ENCODE peak calls at places on chromosomes 5 and 9, in four cellular contexts. E is DND-41, L is endodermal cell, P is tibial artery. Z is an unnamed sample.

GRCh38 chr9:92664394-92665152 is 5.4 kb downstream of the IPPK start:
- DNase-seq in E (no peak), L (peak; percentile 62), P (no peak), Z (no peak)

GRCh38 chr5:169667896-169668674 is 31.0 kb downstream of the DOCK2 start:
- DNase-seq in E (no peak), L (no peak), P (no peak), Z (no peak)

GRCh38 chr9:81791076-81791475 is 101.7 kb upstream of the TLE1 start:
- DNase-seq in E (no peak), L (no peak), P (no peak), Z (no peak)

GRCh38 chr5:172688735-172689572 is 47.9 kb downstream of the NEURL1B start:
- DNase-seq in E (peak; percentile 79), L (no peak), P (peak; percentile 80), Z (no peak)

GRCh38 chr5:119630752-119631440 is 1.5 kb downstream of the FAM170A start:
- DNase-seq in E (no peak), L (no peak), P (no peak), Z (no peak)

GRCh38 chr9:22010881-22011625 is 1.9 kb upstream of the CDKN2B start:
- DNase-seq in E (peak; percentile 51), L (peak; percentile 89), P (no peak), Z (no peak)

GRCh38 chr5:89850516-89850865 is 559.1 kb downstream of the CETN3 start:
- DNase-seq in E (no peak), L (no peak), P (no peak), Z (no peak)

GRCh38 chr9:116337015-116337414 is 183.4 kb downstream of the PAPPA start:
- DNase-seq in E (no peak), L (peak; percentile 81), P (no peak), Z (no peak)

GRCh38 chr5:94544031-94544650 is 74.3 kb downstream of the KIAA0825 start:
- DNase-seq in E (no peak), L (no peak), P (no peak), Z (no peak)

GRCh38 chr9:13013976-13014375 is 239.2 kb downstream of the LURAP1L start:
- DNase-seq in E (no peak), L (no peak), P (no peak), Z (no peak)

GRCh38 chr9:137975936-137976565 is 98.5 kb downstream of the CACNA1B start:
- DNase-seq in E (no peak), L (no peak), P (peak; percentile 45), Z (no peak)

GRCh38 chr9:115200711-115201505 is 83.0 kb upstream of the TNC start:
- DNase-seq in E (no peak), L (no peak), P (no peak), Z (no peak)

GRCh38 chr9:6667080-6667479 is 21.6 kb upstream of the GLDC start:
- DNase-seq in E (no peak), L (no peak), P (no peak), Z (no peak)

GRCh38 chr5:180832638-180833068 is 28.4 kb downstream of the ZFP62 start:
- DNase-seq in E (peak; percentile 29), L (no peak), P (no peak), Z (peak; percentile 69)

GRCh38 chr5:180825768-180826525 is 23.3 kb upstream of the MGAT1 start:
- DNase-seq in E (no peak), L (no peak), P (peak; percentile 82), Z (no peak)

GRCh38 chr5:180830253-180831138 is 27.9 kb upstream of the MGAT1 start:
- DNase-seq in E (peak; percentile 59), L (peak; percentile 82), P (peak; percentile 76), Z (no peak)

GRCh38 chr5:180829711-180830110 is 27.1 kb upstream of the MGAT1 start:
- DNase-seq in E (no peak), L (no peak), P (no peak), Z (no peak)

GRCh38 chr5:180831139-180832080 is 28.8 kb upstream of the MGAT1 start:
- DNase-seq in E (peak; percentile 80), L (peak; percentile 89), P (peak; percentile 92), Z (peak; percentile 53)
- TF ChIP-seq CTCF in E (no peak), L (peak; percentile 22), P (peak; percentile 7), Z (peak; percentile 15)

GRCh38 chr5:343461-344401 is 22.2 kb downstream of the AHRR start:
- DNase-seq in E (no peak), L (peak; percentile 83), P (no peak), Z (no peak)
- H3K4me3 ChIP-seq in E (no peak overlapping the region), L (no peak overlapping the region), P (peak overlapping the region; percentile 39), Z (peak overlapping the region; percentile 38)

GRCh38 chr5:178232124-178232919 is at the start of gene PHYKPL:
- DNase-seq in E (peak; percentile 85), L (peak; percentile 88), P (peak; percentile 84), Z (no peak)
- TF ChIP-seq CTCF in E (peak; percentile 30), L (peak; percentile 27), P (no peak), Z (no peak)

DNA sequence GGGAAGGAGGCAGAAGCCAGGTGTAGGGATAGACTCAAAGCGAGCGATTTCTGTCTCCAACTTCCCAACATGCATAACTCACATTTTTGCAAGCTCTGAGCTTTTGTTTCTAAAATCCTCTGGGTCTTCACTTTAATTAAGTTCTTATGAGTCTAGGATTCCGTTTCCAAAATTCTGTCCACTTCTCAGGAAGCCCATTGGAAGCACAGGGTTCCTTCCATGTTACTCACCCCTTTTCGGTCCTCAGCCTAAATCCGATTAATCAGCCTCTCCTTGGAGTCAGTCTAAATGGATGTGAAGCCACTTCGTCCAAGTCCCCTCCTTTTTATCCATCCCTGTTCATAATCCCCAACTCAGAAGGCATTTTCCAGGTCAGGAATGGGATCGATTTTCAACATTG is 1.4 kb downstream of the GPX3 start:
- DNase-seq in E (no peak), L (no peak), P (no peak), Z (no peak)
- H3K4me3 ChIP-seq in E (no peak overlapping the region), L (peak overlapping the region; percentile 78), P (peak overlapping the region; percentile 67), Z (no peak overlapping the region)

Z was measured in GM12864.